ENCODE peak calls at places on chromosomes 12 and 14, in seven cellular contexts. One of them, this sample, is unnamed.

GRCh38 chr14:96637521-96637920 is 135.3 kb downstream of the PAPOLA start:
- DNase-seq in A673: no peak
- DNase-seq in prostate gland: no peak
- DNase-seq in adipocyte: no peak
- DNase-seq in SJSA1: no peak
- DNase-seq in fibroblast of pulmonary artery: no peak
- DNase-seq in mucosa of descending colon: no peak
- DNase-seq in this sample: no peak

GRCh38 chr12:11787921-11788849 is 138.7 kb downstream of the ETV6 start:
- DNase-seq in A673: peak; percentile 89
- DNase-seq in prostate gland: no peak
- DNase-seq in adipocyte: no peak
- DNase-seq in SJSA1: no peak
- DNase-seq in fibroblast of pulmonary artery: no peak
- DNase-seq in mucosa of descending colon: no peak
- DNase-seq in this sample: no peak

GRCh38 chr12:52058631-52059324 is 7.5 kb downstream of the NR4A1 start:
- DNase-seq in A673: no peak
- DNase-seq in prostate gland: peak; percentile 53
- DNase-seq in adipocyte: no peak
- DNase-seq in SJSA1: no peak
- DNase-seq in fibroblast of pulmonary artery: peak; percentile 58
- DNase-seq in mucosa of descending colon: peak; percentile 39
- DNase-seq in this sample: no peak

GRCh38 chr14:72275242-72275641 is 343.0 kb downstream of the RGS6 start:
- DNase-seq in A673: no peak
- DNase-seq in prostate gland: no peak
- DNase-seq in adipocyte: no peak
- DNase-seq in SJSA1: no peak
- DNase-seq in fibroblast of pulmonary artery: no peak
- DNase-seq in mucosa of descending colon: no peak
- DNase-seq in this sample: no peak

GRCh38 chr12:112303004-112303403 is 79.2 kb downstream of the HECTD4 start:
- DNase-seq in A673: no peak
- DNase-seq in prostate gland: no peak
- DNase-seq in adipocyte: peak; percentile 35
- DNase-seq in SJSA1: peak; percentile 81
- DNase-seq in fibroblast of pulmonary artery: peak; percentile 88
- DNase-seq in mucosa of descending colon: no peak
- DNase-seq in this sample: no peak

GRCh38 chr12:121536058-121536928 is 44.5 kb downstream of the KDM2B start:
- DNase-seq in A673: peak; percentile 94
- DNase-seq in prostate gland: peak; percentile 62
- DNase-seq in adipocyte: peak; percentile 86
- DNase-seq in SJSA1: no peak
- DNase-seq in fibroblast of pulmonary artery: peak; percentile 85
- DNase-seq in mucosa of descending colon: peak; percentile 79
- DNase-seq in this sample: peak; percentile 66

GRCh38 chr12:71152838-71153237 is 5.0 kb downstream of the TSPAN8 start:
- DNase-seq in A673: peak; percentile 79
- DNase-seq in prostate gland: no peak
- DNase-seq in adipocyte: no peak
- DNase-seq in SJSA1: no peak
- DNase-seq in fibroblast of pulmonary artery: peak; percentile 49
- DNase-seq in mucosa of descending colon: no peak
- DNase-seq in this sample: no peak

GRCh38 chr14:100903672-100904185 is at the start of gene RTL1:
- DNase-seq in A673: no peak
- DNase-seq in prostate gland: no peak
- DNase-seq in adipocyte: no peak
- DNase-seq in SJSA1: no peak
- DNase-seq in fibroblast of pulmonary artery: no peak
- DNase-seq in mucosa of descending colon: no peak
- DNase-seq in this sample: peak; percentile 7

GRCh38 chr12:8722286-8722685 is 24.5 kb downstream of the RIMKLB start:
- DNase-seq in A673: no peak
- DNase-seq in prostate gland: no peak
- DNase-seq in adipocyte: no peak
- DNase-seq in SJSA1: no peak
- DNase-seq in fibroblast of pulmonary artery: no peak
- DNase-seq in mucosa of descending colon: no peak
- DNase-seq in this sample: no peak

DNA sequence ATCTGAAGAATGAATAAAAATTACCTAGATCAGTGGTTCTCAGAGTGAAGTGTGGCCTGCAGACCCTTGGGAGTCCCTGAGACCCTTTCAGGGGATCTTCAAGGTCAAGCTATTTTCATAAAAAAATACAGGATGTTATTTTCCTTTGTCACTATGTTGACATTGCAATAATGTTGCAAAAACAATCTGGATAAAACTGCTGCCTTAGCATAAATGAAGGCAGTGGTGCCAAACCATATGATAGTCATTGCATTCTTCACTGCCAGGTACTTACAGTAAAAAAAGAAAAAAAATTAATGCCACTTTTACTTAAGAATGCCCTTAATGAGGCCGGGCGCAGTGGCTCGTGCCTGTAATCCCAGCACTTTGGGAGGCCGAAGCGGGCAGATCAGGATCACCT is 2.0 kb upstream of the CD4 start:
- DNase-seq in A673: no peak
- DNase-seq in prostate gland: no peak
- DNase-seq in adipocyte: no peak
- DNase-seq in SJSA1: no peak
- DNase-seq in fibroblast of pulmonary artery: no peak
- DNase-seq in mucosa of descending colon: no peak
- DNase-seq in this sample: no peak
- H3K4me3 ChIP-seq in A673: no peak overlapping the region
- H3K4me3 ChIP-seq in prostate gland: no peak overlapping the region
- H3K4me3 ChIP-seq in adipocyte: no peak overlapping the region
- H3K4me3 ChIP-seq in SJSA1: no peak overlapping the region
- H3K4me3 ChIP-seq in fibroblast of pulmonary artery: no peak overlapping the region
- H3K4me3 ChIP-seq in mucosa of descending colon: no peak overlapping the region
- H3K4me3 ChIP-seq in this sample: no peak overlapping the region

GRCh38 chr12:60210756-60211155 is 614.9 kb downstream of the SLC16A7 start:
- DNase-seq in A673: no peak
- DNase-seq in prostate gland: no peak
- DNase-seq in adipocyte: no peak
- DNase-seq in SJSA1: peak; percentile 72
- DNase-seq in fibroblast of pulmonary artery: no peak
- DNase-seq in mucosa of descending colon: no peak
- DNase-seq in this sample: no peak

GRCh38 chr12:60212159-60213000 is 616.6 kb downstream of the SLC16A7 start:
- DNase-seq in A673: no peak
- DNase-seq in prostate gland: no peak
- DNase-seq in adipocyte: peak; percentile 33
- DNase-seq in SJSA1: peak; percentile 71
- DNase-seq in fibroblast of pulmonary artery: no peak
- DNase-seq in mucosa of descending colon: no peak
- DNase-seq in this sample: no peak

GRCh38 chr12:60211244-60211643 is 615.4 kb downstream of the SLC16A7 start:
- DNase-seq in A673: no peak
- DNase-seq in prostate gland: no peak
- DNase-seq in adipocyte: no peak
- DNase-seq in SJSA1: peak; percentile 65
- DNase-seq in fibroblast of pulmonary artery: no peak
- DNase-seq in mucosa of descending colon: no peak
- DNase-seq in this sample: no peak

GRCh38 chr12:60216226-60216625 is 620.4 kb downstream of the SLC16A7 start:
- DNase-seq in A673: no peak
- DNase-seq in prostate gland: no peak
- DNase-seq in adipocyte: no peak
- DNase-seq in SJSA1: peak; percentile 68
- DNase-seq in fibroblast of pulmonary artery: no peak
- DNase-seq in mucosa of descending colon: no peak
- DNase-seq in this sample: no peak
- H3K4me3 ChIP-seq in A673: no peak overlapping the region
- H3K4me3 ChIP-seq in prostate gland: no peak overlapping the region
- H3K4me3 ChIP-seq in adipocyte: no peak overlapping the region
- H3K4me3 ChIP-seq in SJSA1: no peak overlapping the region
- H3K4me3 ChIP-seq in fibroblast of pulmonary artery: no peak overlapping the region
- H3K4me3 ChIP-seq in mucosa of descending colon: no peak overlapping the region
- H3K4me3 ChIP-seq in this sample: no peak overlapping the region

DNA sequence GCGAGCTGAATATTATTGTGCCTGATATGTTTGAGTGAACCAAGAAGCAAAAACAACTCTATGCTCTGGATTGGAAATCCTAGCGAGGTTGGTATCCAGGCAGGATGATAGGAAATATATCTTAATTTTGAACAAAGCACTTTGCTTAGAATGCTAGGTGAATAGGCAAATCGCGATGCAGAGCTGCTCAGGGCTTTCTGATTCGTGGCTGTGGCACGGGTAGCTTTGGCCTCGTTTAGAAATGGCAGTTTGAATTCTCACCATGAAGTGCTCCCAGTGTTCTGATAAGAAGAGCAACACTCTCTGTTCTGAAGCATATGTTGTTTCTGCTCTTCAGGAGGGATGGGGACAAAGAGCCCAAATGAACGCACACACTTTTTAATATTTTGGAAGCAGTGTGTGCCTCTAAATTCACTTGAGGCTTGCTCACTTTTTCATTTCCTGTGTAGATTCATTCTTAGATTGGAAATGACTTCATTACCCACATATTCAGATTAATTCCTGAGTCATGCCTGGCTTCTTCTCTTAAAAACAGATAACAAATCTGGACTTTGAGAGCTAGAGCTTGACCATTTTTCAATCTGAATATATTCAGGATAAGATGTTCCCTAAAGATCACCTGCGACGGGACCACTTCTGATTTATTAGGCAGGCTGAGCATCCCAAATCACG is 200.9 kb downstream of the RPAP3 start:
- DNase-seq in A673: peak; percentile 44
- DNase-seq in prostate gland: no peak
- DNase-seq in adipocyte: peak; percentile 56
- DNase-seq in SJSA1: peak; percentile 9
- DNase-seq in fibroblast of pulmonary artery: peak; percentile 42
- DNase-seq in mucosa of descending colon: no peak
- DNase-seq in this sample: no peak
- H3K4me3 ChIP-seq in A673: no peak overlapping the region
- H3K4me3 ChIP-seq in prostate gland: no peak overlapping the region
- H3K4me3 ChIP-seq in adipocyte: peak overlapping the region; percentile 14
- H3K4me3 ChIP-seq in SJSA1: no peak overlapping the region
- H3K4me3 ChIP-seq in fibroblast of pulmonary artery: no peak overlapping the region
- H3K4me3 ChIP-seq in mucosa of descending colon: no peak overlapping the region
- H3K4me3 ChIP-seq in this sample: no peak overlapping the region

DNA sequence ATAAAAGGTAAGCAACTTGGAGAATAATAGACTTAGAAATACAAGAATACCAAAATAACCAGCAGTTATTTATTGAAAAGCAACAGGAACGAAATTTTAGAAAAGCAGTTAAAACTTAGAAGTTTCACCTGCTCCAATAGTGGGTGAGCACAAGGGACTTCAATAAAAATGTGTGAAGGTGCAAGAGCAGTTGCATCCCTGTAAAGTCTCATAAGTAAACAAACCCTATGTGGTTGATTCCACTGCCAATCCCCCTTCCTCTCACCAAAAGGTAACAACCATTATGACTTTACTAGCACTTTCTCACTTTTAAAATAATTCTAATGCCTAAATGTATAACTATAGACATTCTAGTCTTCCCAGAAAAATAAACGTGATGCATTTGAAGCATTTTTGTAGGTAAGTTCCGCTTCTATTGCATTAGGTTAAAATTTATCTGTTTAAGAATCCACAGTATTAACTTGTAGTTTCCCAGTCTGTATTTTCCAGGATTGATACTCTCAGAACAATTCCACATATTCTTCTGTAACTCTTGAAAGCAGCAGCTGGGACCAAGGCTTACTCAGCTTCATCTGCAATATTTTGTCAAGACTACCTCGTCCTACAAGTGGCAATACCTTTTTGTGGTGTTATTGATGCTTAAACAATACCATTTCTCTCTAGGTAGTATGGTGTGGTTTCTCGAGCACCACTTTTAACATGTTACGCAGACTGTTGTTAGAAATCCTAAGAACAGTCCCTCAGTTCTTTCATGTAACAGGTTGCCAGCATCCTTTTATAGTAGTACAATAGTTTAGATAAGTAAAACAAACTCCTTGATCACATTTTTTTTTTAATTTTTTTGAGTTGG is 32.1 kb downstream of the HNRNPC start:
- DNase-seq in A673: no peak
- DNase-seq in prostate gland: no peak
- DNase-seq in adipocyte: no peak
- DNase-seq in SJSA1: no peak
- DNase-seq in fibroblast of pulmonary artery: no peak
- DNase-seq in mucosa of descending colon: no peak
- DNase-seq in this sample: no peak
- H3K4me3 ChIP-seq in A673: no peak overlapping the region
- H3K4me3 ChIP-seq in prostate gland: no peak overlapping the region
- H3K4me3 ChIP-seq in adipocyte: no peak overlapping the region
- H3K4me3 ChIP-seq in SJSA1: no peak overlapping the region
- H3K4me3 ChIP-seq in fibroblast of pulmonary artery: no peak overlapping the region
- H3K4me3 ChIP-seq in mucosa of descending colon: no peak overlapping the region
- H3K4me3 ChIP-seq in this sample: no peak overlapping the region

DNA sequence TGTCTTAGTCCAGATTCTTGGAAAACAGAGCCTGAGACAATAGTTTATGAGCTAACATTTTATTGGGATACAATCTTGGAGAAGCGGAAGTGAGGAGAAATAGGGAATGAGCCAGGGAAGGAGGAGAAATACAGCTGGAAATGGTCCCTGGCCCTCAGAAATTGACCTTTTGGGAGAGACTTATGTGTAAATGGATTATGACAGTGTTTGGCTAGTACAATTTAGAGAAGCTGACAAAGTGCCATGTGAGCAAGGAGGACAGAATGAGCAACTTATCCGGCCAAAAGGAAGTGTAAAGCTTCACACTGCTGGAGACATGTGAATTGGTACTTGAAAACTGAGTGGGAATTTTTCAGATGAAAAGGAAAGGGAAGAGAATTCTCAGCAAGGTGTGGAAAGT is 2.9 kb downstream of the GLIPR1 start:
- DNase-seq in A673: no peak
- DNase-seq in prostate gland: no peak
- DNase-seq in adipocyte: no peak
- DNase-seq in SJSA1: no peak
- DNase-seq in fibroblast of pulmonary artery: no peak
- DNase-seq in mucosa of descending colon: no peak
- DNase-seq in this sample: no peak
- H3K4me3 ChIP-seq in A673: no peak overlapping the region
- H3K4me3 ChIP-seq in prostate gland: no peak overlapping the region
- H3K4me3 ChIP-seq in adipocyte: peak overlapping the region; percentile 25
- H3K4me3 ChIP-seq in SJSA1: no peak overlapping the region
- H3K4me3 ChIP-seq in fibroblast of pulmonary artery: peak overlapping the region; percentile 71
- H3K4me3 ChIP-seq in mucosa of descending colon: no peak overlapping the region
- H3K4me3 ChIP-seq in this sample: no peak overlapping the region